ENCODE peak calls at places on chromosomes 11 and 22, in six cellular contexts. G is K562, C is GM12878, R is HepG2, X is A549, M is upper lobe of left lung. Y is an unnamed sample.

GRCh38 chr11:1024597-1025409 is 11.7 kb downstream of the MUC6 start:
- ATAC-seq in G (no peak), C (no peak), R (no peak), X (no peak), M (no peak), Y (no peak)

GRCh38 chr22:19359554-19360299 is 68.2 kb upstream of the CLTCL1 start:
- ATAC-seq in G (no peak), C (peak), R (no peak), X (no peak), M (no peak), Y (no peak)

GRCh38 chr22:33326540-33327295 is 268.5 kb upstream of the SYN3 start:
- ATAC-seq in G (no peak), C (no peak), R (no peak), X (no peak), M (no peak), Y (no peak)

GRCh38 chr11:57885298-57886035 is 123.9 kb downstream of the CTNND1 start:
- ATAC-seq in G (peak), C (no peak), R (no peak), X (peak), M (no peak), Y (no peak)

GRCh38 chr11:76524919-76525318 is 80.1 kb downstream of the EMSY start:
- ATAC-seq in G (no peak), C (no peak), R (no peak), X (no peak), M (no peak), Y (peak)

GRCh38 chr22:46537946-46538815 is 761 bp upstream of the CELSR1 start:
- ATAC-seq in G (no peak), C (peak), R (peak), X (peak), M (peak), Y (peak)

GRCh38 chr22:40067639-40068038 is 72.9 kb downstream of the FAM83F start:
- ATAC-seq in G (no peak), C (no peak), R (no peak), X (no peak), M (no peak), Y (no peak)

GRCh38 chr11:63007920-63008319 is 7.7 kb downstream of the SLC22A8 start:
- ATAC-seq in G (peak), C (no peak), R (no peak), X (no peak), M (no peak), Y (no peak)

GRCh38 chr11:99198215-99198614 is 177.5 kb downstream of the CNTN5 start:
- ATAC-seq in G (no peak), C (no peak), R (no peak), X (no peak), M (no peak), Y (no peak)

GRCh38 chr22:44692662-44693007 is 9.4 kb upstream of the PRR5 start:
- ATAC-seq in G (no peak), C (no peak), R (peak), X (no peak), M (no peak), Y (no peak)

GRCh38 chr11:68581901-68582300 is 102.4 kb upstream of the GAL start:
- ATAC-seq in G (no peak), C (no peak), R (no peak), X (no peak), M (no peak), Y (no peak)

GRCh38 chr22:40324468-40325305 is 21.6 kb upstream of the ADSL start:
- ATAC-seq in G (no peak), C (peak), R (no peak), X (no peak), M (no peak), Y (no peak)

GRCh38 chr11:19430346-19431058 is 189.8 kb upstream of the E2F8 start:
- ATAC-seq in G (no peak), C (no peak), R (no peak), X (no peak), M (peak), Y (no peak)

GRCh38 chr11:16749092-16749491 is 10.6 kb downstream of the C11orf58 start:
- ATAC-seq in G (no peak), C (no peak), R (no peak), X (no peak), M (no peak), Y (no peak)

GRCh38 chr22:27804683-27805297 is 3.2 kb upstream of the MN1 start:
- ATAC-seq in G (peak), C (peak), R (peak), X (peak), M (peak), Y (peak)

GRCh38 chr11:17161515-17161914 is 46.3 kb downstream of the PIK3C2A start:
- ATAC-seq in G (no peak), C (peak), R (no peak), X (no peak), M (no peak), Y (no peak)

GRCh38 chr11:76761959-76762358 is 21.2 kb upstream of the TSKU start:
- ATAC-seq in G (no peak), C (no peak), R (no peak), X (no peak), M (no peak), Y (no peak)

GRCh38 chr11:114296190-114296978 is at the start of gene NNMT:
- ATAC-seq in G (peak), C (no peak), R (peak), X (peak), M (peak), Y (peak)

GRCh38 chr11:47306484-47306844 is 36.5 kb downstream of the MADD start:
- ATAC-seq in G (no peak), C (no peak), R (no peak), X (no peak), M (no peak), Y (no peak)

GRCh38 chr11:58926695-58927094 is 12.6 kb upstream of the GLYATL1 start:
- ATAC-seq in G (no peak), C (no peak), R (no peak), X (no peak), M (no peak), Y (no peak)

GRCh38 chr11:58928082-58928574 is 11.2 kb upstream of the GLYATL1 start:
- ATAC-seq in G (no peak), C (no peak), R (no peak), X (no peak), M (no peak), Y (no peak)

GRCh38 chr11:58927393-58928081 is 11.8 kb upstream of the GLYATL1 start:
- ATAC-seq in G (no peak), C (peak), R (peak), X (peak), M (no peak), Y (no peak)

GRCh38 chr11:58926251-58926650 is 13.0 kb upstream of the GLYATL1 start:
- ATAC-seq in G (no peak), C (no peak), R (peak), X (no peak), M (no peak), Y (no peak)

DNA sequence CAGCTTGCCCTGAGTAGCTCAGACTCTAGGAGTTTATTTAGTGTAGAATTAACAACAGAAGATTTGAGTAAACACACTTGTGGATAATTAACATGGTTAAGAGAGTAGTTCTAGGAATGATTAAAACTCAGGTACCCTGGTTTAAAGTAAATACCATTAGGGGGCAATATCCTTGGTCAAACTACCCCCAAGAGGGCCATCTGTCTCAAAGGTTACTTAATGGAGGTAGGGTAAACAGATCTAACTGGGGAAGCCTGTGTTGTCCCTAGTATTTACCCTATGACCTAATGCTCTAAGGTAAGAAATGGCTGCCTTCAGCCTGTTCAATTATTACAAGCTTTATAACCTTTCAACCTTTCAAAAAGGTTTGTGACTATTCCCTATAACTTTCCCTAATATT is 10.6 kb upstream of the GLYATL1 start:
- ATAC-seq in G (no peak), C (no peak), R (no peak), X (no peak), M (no peak), Y (no peak)
- H3K4me3 ChIP-seq in G (no peak), C (no peak), R (no peak), X (no peak), M (no peak), Y (no peak)

DNA sequence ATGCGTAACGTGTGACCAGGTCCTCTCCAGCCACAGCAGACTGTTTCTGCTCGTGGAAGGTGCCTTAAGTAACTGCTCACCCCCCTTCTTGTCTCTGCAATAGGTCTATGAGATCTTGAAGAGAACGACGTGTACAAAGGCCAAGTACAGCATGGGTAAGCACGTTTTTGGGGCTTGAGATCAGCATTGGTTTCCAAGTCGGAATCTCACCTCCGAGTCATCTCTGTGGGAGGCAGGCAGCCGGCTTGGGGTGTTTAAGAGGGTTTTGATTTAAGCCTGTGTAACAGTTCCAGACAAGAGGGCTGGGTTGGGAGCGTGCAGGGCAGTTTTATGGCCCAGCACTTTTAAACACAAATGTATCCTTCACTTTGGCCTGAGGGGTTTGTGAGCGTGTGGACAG is 30.1 kb downstream of the ANO1 start:
- ATAC-seq in G (no peak), C (no peak), R (no peak), X (peak), M (no peak), Y (no peak)
- TF ChIP-seq EP300 in G (no peak), C (no peak), R (no peak), X (no peak), M (no peak), Y (no peak)

DNA sequence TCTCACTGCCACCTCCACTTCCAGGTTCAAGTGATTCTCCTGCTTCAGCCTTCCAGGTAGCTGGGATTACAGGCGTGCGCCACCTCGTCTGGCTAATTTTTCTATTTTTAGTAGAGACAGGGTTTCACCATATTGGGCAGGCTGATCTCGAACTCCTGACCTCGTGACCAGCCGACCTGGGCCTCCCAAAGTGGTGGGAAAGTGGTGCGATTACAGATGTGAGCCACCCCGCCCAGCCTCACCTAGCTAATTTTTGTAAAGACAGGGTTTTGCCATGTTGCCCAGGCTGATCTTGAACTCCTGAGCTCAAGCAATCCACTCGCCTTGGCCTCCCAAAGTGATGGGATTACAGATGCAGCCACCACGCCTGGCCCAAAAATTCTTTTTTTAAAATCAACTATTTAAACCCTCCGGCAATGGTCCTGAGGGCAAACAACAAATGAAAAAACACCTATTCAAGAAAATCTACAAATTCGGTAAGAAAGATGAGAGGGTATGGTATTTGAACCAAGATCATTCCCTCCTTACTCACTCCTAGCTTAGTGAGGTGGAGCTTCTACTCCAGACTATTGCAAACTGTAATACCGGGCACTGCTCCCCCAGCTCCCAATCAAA is 1.9 kb downstream of the NF2 start:
- ATAC-seq in G (no peak), C (no peak), R (no peak), X (no peak), M (no peak), Y (no peak)
- H3K4me3 ChIP-seq in G (peak), C (peak), R (peak), X (peak), M (no peak), Y (peak)

GRCh38 chr11:25596701-25597100 is 735.2 kb upstream of the ANO3 start:
- ATAC-seq in G (no peak), C (no peak), R (no peak), X (no peak), M (no peak), Y (no peak)

GRCh38 chr11:25602149-25602548 is 729.8 kb upstream of the ANO3 start:
- ATAC-seq in G (no peak), C (no peak), R (no peak), X (no peak), M (no peak), Y (no peak)
- TF ChIP-seq EP300 in G (no peak), C (no peak), R (no peak), X (no peak), M (no peak), Y (no peak)